ENCODE peak calls at places on chromosomes 5 and 9, in five cellular contexts. C is SK-N-SH, Q is K562, H is GM12878, T is H1. X is an unnamed sample.

GRCh38 chr5:179345179-179345428 is 157 bp downstream of the ADAMTS2 start:
- DNase-seq in Q (no peak), H (no peak), T (no peak), C (no peak), X (no peak)

GRCh38 chr5:56479701-56480304 is 246.7 kb upstream of the ANKRD55 start:
- DNase-seq in Q (no peak), H (peak), C (peak), T (no peak), X (no peak)

GRCh38 chr5:81506900-81507588 is 113.1 kb upstream of the ACOT12 start:
- DNase-seq in C (peak), T (peak), Q (peak), H (peak), X (peak)

GRCh38 chr9:129174724-129175514 is 3.1 kb downstream of the IER5L start:
- DNase-seq in H (no peak), T (no peak), C (peak), Q (peak), X (peak)

GRCh38 chr5:72228957-72229356 is 91.1 kb downstream of the MRPS27 start:
- DNase-seq in C (no peak), H (no peak), Q (no peak), T (no peak), X (no peak)

GRCh38 chr5:180313677-180314076 is 21.8 kb upstream of the MAPK9 start:
- DNase-seq in T (no peak), Q (peak), C (peak), H (no peak), X (peak)

GRCh38 chr5:151895660-151896040 is 29.0 kb downstream of the GLRA1 start:
- DNase-seq in T (no peak), Q (no peak), C (no peak), H (no peak), X (no peak)

GRCh38 chr9:26863074-26863473 is 29.5 kb downstream of the CAAP1 start:
- DNase-seq in C (peak), T (no peak), H (no peak), Q (no peak), X (peak)

GRCh38 chr9:7570107-7570720 is 229.4 kb downstream of the DMAC1 start:
- DNase-seq in Q (peak), H (peak), T (no peak), C (peak), X (peak)

GRCh38 chr5:115583474-115583873 is 18.8 kb downstream of the TICAM2 start:
- DNase-seq in C (no peak), H (no peak), Q (no peak), T (no peak), X (no peak)

GRCh38 chr9:79471577-79472543 is 99.9 kb upstream of the TLE4 start:
- DNase-seq in H (no peak), Q (no peak), T (no peak), C (peak), X (no peak)

GRCh38 chr9:26375448-26375847 is 517.2 kb downstream of the CAAP1 start:
- DNase-seq in H (no peak), T (no peak), Q (no peak), C (no peak), X (no peak)

GRCh38 chr9:101858026-101858425 is 119.6 kb upstream of the GRIN3A start:
- DNase-seq in H (no peak), Q (no peak), T (no peak), C (no peak), X (no peak)

GRCh38 chr5:180202939-180203573 is 6.0 kb downstream of the RASGEF1C start:
- DNase-seq in H (no peak), T (no peak), C (no peak), Q (no peak), X (no peak)

GRCh38 chr5:98721231-98721928 is 52.1 kb upstream of the RGMB start:
- DNase-seq in H (no peak), Q (no peak), C (no peak), T (no peak), X (no peak)

GRCh38 chr5:59021286-59021673 is 438.4 kb downstream of the RAB3C start:
- DNase-seq in C (no peak), Q (no peak), H (no peak), T (no peak), X (no peak)

GRCh38 chr9:88388886-88389617 is 808 bp downstream of the SPIN1 start:
- DNase-seq in C (peak), Q (peak), H (no peak), T (no peak), X (peak)

GRCh38 chr5:180126716-180127681 is 55.4 kb upstream of the RNF130 start:
- DNase-seq in Q (peak), H (no peak), C (peak), T (no peak), X (no peak)

GRCh38 chr9:78053627-78054026 is 22.0 kb upstream of the GNAQ start:
- DNase-seq in H (no peak), C (no peak), T (no peak), Q (no peak), X (no peak)

GRCh38 chr5:175842947-175843793 is 28.2 kb upstream of the CPLX2 start:
- DNase-seq in C (peak), Q (no peak), H (no peak), T (no peak), X (peak)

GRCh38 chr5:103407399-103407798 is 148.8 kb downstream of the MACIR start:
- DNase-seq in C (no peak), H (no peak), Q (no peak), T (no peak), X (no peak)

GRCh38 chr5:2892601-2893000 is 141.1 kb upstream of the IRX2 start:
- DNase-seq in T (no peak), H (no peak), C (no peak), Q (no peak), X (no peak)

GRCh38 chr5:78287833-78288232 is 6.7 kb downstream of the AP3B1 start:
- DNase-seq in Q (no peak), C (no peak), T (no peak), H (no peak), X (no peak)

GRCh38 chr5:160375166-160375565 is 4.7 kb upstream of the C1QTNF2 start:
- DNase-seq in T (no peak), C (no peak), Q (no peak), H (no peak), X (no peak)

GRCh38 chr5:151703227-151703626 is 16.5 kb upstream of the SPARC start:
- DNase-seq in C (peak), Q (no peak), T (no peak), H (peak), X (no peak)

GRCh38 chr5:115246361-115246991 is 16.2 kb downstream of the PGGT1B start:
- DNase-seq in C (peak), T (no peak), Q (peak), H (peak), X (peak)

GRCh38 chr5:72117281-72117680 is 10.0 kb downstream of the MAP1B start:
- DNase-seq in T (no peak), H (no peak), C (no peak), Q (no peak), X (no peak)

GRCh38 chr9:102354041-102354440 is 615.6 kb upstream of the GRIN3A start:
- DNase-seq in C (no peak), Q (no peak), T (no peak), H (no peak), X (no peak)

GRCh38 chr9:2802494-2802921 is 41.4 kb downstream of the PUM3 start:
- DNase-seq in Q (no peak), C (no peak), T (no peak), H (no peak), X (peak)

GRCh38 chr5:1737790-1738405 is 61.7 kb downstream of the MRPL36 start:
- DNase-seq in Q (peak), C (peak), H (peak), T (no peak), X (peak)

GRCh38 chr9:35972093-35972492 is 14.1 kb upstream of the OR2S2 start:
- DNase-seq in Q (no peak), T (no peak), H (no peak), C (no peak), X (no peak)

GRCh38 chr5:114176356-114176755 is 185.5 kb upstream of the KCNN2 start:
- DNase-seq in C (no peak), T (no peak), H (no peak), Q (no peak), X (no peak)

DNA sequence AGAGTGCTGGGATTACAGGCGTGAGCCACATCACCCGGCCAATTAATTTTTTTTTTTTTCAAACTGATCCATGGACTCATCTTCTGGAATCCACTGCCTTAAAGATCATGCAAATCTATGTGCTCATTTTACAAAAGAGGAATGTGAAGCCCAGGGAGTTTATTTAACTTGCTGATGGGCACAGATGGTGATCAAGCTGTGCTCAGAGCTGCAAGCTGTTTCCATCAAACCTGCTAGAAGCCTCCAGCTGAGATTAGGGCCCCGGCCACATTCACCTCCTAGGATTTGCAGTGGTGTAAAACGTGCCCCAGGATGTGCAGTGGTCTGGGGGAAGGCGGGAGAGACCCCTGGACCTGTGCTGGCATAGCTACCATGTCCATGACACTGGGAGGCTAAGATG is 56.1 kb upstream of the TUT7 start:
- DNase-seq in H (no peak), Q (no peak), T (peak), C (no peak), X (no peak)
- TF ChIP-seq CHD2 in H (no peak), Q (no peak), T (no peak), C (no peak), X (no peak)

DNA sequence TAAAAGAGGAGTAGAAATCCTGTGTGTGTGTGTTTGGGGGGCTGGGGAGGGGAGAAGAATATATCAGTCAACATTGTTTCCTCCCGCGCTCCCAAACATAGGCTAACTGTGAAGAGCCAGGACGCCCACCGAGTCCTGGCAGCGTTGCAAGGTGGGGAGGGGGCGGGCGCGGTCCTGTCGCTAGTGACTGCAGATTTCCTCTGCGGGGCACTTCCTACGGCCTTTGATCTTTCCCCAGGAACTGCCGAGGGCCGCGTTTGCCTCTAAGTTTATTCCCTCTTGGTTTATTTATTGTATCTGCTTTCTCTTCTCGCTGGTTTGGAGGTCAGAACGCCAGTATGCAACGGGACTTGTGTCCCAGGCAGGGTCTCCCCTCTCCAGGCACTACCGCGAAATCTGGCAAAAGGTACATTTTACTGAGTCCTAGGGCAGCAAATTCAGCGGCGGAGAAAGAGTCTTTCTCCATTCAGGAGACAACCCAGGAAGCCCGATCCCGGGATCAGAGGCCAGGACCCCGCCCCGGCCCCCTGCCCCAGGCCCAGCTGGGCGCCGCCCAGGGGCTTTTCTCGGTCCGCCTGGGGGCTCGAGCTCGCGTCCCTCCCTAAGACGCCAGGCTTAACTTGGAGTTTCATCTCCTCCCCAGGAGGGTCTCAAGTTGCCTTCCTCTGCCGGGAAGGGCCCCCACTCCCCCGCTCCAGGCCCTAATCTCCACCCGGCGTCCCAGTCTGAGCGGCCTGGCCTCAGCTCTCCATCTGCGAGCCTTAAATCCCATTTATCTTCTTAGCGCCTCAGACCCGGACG is 923 bp upstream of the EGFLAM start:
- DNase-seq in H (no peak), C (peak), Q (no peak), T (no peak), X (no peak)
- H2AFZ ChIP-seq in H (no peak), C (no peak), Q (no peak), T (no peak), X (no peak)

GRCh38 chr5:172606156-172606785 is 34.8 kb upstream of the NEURL1B start:
- DNase-seq in Q (no peak), C (no peak), H (no peak), T (no peak), X (no peak)

GRCh38 chr5:172603425-172603824 is 37.6 kb upstream of the NEURL1B start:
- DNase-seq in C (no peak), T (no peak), H (no peak), Q (no peak), X (no peak)

GRCh38 chr5:172605466-172605865 is 35.6 kb upstream of the NEURL1B start:
- DNase-seq in H (no peak), Q (no peak), C (no peak), T (no peak), X (no peak)

GRCh38 chr5:172600571-172600970 is 40.5 kb upstream of the NEURL1B start:
- DNase-seq in C (no peak), T (no peak), Q (no peak), H (no peak), X (no peak)

GRCh38 chr5:172602712-172603289 is 38.3 kb upstream of the NEURL1B start:
- DNase-seq in T (no peak), C (no peak), Q (no peak), H (no peak), X (no peak)
- TF ChIP-seq CHD2 in T (no peak), C (no peak), Q (no peak), H (no peak), X (no peak)

GRCh38 chr5:66540078-66540477 is 56.1 kb upstream of the MAST4 start:
- DNase-seq in Q (no peak), T (no peak), H (no peak), C (no peak), X (no peak)
- H2AFZ ChIP-seq in Q (no peak), T (no peak), H (no peak), C (no peak), X (no peak)

DNA sequence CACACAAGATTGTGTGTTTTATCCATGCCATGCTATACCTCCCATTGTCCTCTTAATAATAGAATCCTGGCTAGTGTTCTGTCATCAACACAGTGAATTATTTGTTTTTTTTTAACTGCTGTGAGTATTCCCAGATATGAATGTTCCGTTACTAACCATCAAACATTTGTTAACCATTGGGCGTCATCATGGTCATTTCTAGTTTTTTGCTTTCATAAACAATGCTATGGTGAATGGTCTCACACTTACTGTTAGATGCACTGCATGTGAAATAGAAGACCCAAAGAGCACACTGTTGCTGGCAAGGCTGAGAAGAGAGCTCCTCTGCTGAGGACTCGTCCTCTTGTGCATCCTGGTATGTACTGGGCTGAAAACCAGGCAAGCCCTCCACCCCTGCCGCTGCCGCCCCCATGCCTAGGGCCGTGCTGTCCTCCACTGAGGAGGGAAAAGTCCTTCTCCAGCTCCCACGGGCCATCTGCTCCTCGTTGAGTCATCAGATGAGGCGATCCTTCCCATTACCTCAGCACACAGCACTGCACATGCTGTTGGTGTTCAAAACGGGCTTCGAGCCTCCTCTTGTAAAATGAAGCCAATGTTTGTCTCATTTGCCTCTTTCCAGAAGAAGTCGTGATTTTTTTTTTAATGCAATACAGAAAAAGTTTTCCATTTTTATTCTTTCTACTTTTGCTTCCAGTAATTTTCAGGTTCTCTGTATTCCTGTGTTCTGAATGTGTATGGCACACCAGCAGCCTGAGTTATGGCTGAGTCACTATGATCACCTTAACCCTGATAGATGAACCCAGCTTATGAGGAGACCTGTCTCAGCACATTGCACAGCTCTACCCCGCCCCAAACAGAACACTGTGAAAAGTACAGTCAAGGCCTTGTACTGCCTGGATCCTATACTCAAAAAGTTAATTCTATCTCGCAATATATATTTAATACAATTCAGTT is 219.0 kb downstream of the AOPEP start:
- DNase-seq in H (no peak), Q (no peak), C (no peak), T (no peak), X (no peak)
- TF ChIP-seq CHD2 in H (no peak), Q (no peak), C (no peak), T (no peak), X (no peak)

DNA sequence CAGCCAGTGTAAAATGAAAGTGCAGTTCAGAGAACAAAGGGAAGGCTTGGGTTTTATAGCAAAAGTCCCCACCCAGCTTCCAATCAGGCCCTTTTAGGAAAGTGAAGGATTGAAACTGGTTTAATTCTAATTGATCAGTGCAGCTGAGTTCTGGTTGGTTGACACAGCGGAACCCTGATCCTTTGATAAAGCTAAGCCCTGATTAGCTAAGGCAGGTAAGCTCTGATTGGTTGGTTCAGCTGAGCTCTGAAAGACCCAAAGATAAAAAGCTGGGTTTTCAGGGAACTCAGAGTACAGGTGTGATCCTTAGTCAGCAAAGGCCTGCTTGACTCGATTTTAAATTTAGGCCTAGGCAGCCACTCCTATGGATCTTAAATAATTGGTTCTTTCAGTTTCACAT is 70.8 kb upstream of the PRRC1 start:
- DNase-seq in C (no peak), H (no peak), T (no peak), Q (no peak), X (no peak)
- H2AFZ ChIP-seq in C (peak), H (no peak), T (no peak), Q (no peak), X (no peak)

X was measured in HepG2.